ENCODE peak calls at places on chromosomes 12 and 14, in ten cellular contexts. U, O, R, P, H, B, E, V, G and A are unnamed samples.

GRCh38 chr12:68263366-68263765 is 10.0 kb upstream of the IL22 start:
- DNase-seq in V (no peak), O (peak; percentile 65), G (no peak), R (no peak), P (no peak), B (no peak), H (no peak), U (no peak), E (no peak), A (no peak)

GRCh38 chr14:26448181-26448855 is 149.5 kb downstream of the NOVA1 start:
- DNase-seq in P (no peak), U (no peak), G (no peak), H (no peak), R (no peak), O (no peak), B (peak; percentile 7), E (no peak), V (no peak), A (no peak)

GRCh38 chr14:33668066-33668465 is 282.8 kb downstream of the EGLN3 start:
- DNase-seq in P (no peak), E (no peak), H (no peak), B (no peak), V (no peak), G (no peak), O (peak; percentile 53), U (no peak), R (no peak), A (no peak)

GRCh38 chr14:35051796-35052195 is 5.7 kb downstream of the FAM177A1 start:
- DNase-seq in O (peak; percentile 57), R (no peak), H (no peak), V (no peak), B (no peak), P (no peak), G (no peak), E (peak; percentile 23), U (no peak), A (no peak)

GRCh38 chr14:72457641-72458040 is 436.3 kb downstream of the DPF3 start:
- DNase-seq in G (no peak), B (no peak), V (no peak), U (peak; percentile 70), H (no peak), O (peak; percentile 77), P (no peak), E (peak; percentile 38), R (no peak), A (no peak)

GRCh38 chr12:16347391-16348298 is at the start of gene MGST1:
- DNase-seq in V (peak; percentile 21), G (peak; percentile 89), O (peak; percentile 74), B (peak; percentile 85), P (no peak), U (no peak), H (peak; percentile 13), R (peak; percentile 76), E (no peak), A (no peak)

GRCh38 chr12:70721216-70721615 is 84.0 kb upstream of the PTPRB start:
- DNase-seq in H (no peak), E (no peak), U (no peak), G (no peak), V (no peak), R (no peak), P (no peak), O (no peak), B (no peak), A (no peak)

GRCh38 chr14:79044894-79045624 is 874.9 kb downstream of the NRXN3 start:
- DNase-seq in R (no peak), U (peak; percentile 52), P (no peak), H (no peak), G (no peak), E (peak; percentile 21), V (no peak), O (peak; percentile 97), B (no peak), A (no peak)

GRCh38 chr14:25006031-25006430 is 43.9 kb downstream of the STXBP6 start:
- DNase-seq in H (no peak), R (no peak), V (no peak), G (no peak), B (no peak), U (no peak), P (no peak), E (no peak), O (no peak), A (no peak)

GRCh38 chr12:83823386-83824045 is 1089.1 kb downstream of the SLC6A15 start:
- DNase-seq in H (no peak), P (no peak), R (peak; percentile 23), U (no peak), G (peak; percentile 87), E (no peak), O (peak; percentile 9), V (peak; percentile 21), B (peak; percentile 61), A (peak; percentile 16)

GRCh38 chr14:65910108-65910507 is 497.6 kb downstream of the FUT8 start:
- DNase-seq in G (no peak), B (no peak), E (peak; percentile 1), P (no peak), U (peak; percentile 8), V (no peak), H (no peak), O (peak; percentile 41), R (no peak), A (no peak)

GRCh38 chr14:53953002-53953827 is 3.4 kb downstream of the BMP4 start:
- DNase-seq in U (peak; percentile 55), H (peak; percentile 60), G (no peak), R (peak; percentile 64), P (peak; percentile 91), B (peak; percentile 94), E (no peak), V (peak; percentile 75), O (peak; percentile 71), A (peak; percentile 85)

GRCh38 chr12:97837401-97837800 is 374.8 kb downstream of the RMST start:
- DNase-seq in E (no peak), O (peak; percentile 24), G (peak; percentile 16), H (no peak), V (no peak), P (no peak), U (no peak), B (no peak), R (no peak), A (no peak)

GRCh38 chr14:61977217-61977616 is 215.0 kb downstream of the SNAPC1 start:
- DNase-seq in U (no peak), H (no peak), R (no peak), P (no peak), O (peak; percentile 34), E (no peak), B (no peak), G (no peak), V (no peak), A (no peak)

DNA sequence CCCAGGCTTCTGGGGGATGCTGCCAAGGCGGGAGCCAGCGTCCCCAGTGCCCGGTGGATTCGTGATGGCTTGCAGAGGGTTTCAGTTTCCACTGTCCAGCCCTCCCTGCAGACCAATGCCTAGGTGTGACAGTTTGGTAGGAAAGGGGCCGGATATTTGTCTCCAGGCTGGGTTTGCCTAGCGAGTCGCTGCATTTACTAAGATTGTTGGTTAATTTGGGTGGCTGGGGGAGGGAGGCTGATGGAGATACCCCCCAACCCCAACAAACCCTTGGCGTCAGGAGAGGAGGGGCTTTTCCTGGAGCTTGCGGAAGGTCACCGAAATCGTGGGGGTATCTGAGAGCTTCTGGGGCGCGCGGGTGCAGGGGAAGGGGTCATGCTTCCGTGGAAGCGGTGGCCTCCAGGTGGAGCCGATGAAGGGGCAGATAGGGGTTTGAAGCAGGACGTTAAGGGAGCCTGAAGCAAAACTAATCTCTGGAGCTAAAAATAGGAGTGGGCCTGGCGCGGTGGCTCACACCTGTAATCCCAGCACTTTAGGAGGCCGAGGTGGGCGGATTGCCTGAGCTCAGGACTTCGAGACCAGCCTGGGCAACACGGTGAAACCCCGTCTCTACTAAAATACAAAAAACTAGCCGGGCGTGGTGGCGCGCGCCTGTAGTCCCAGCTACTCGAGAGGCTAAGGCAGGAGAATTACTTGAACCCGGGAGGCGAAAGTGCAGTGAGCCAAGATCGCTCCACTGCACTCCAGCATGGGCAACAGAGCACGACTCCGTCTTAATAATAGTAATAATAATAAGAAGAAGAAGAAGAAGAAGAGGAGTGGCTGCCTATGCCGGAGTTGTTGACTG is 1.1 kb upstream of the CDC42BPB start:
- DNase-seq in E (no peak), P (no peak), U (no peak), O (peak; percentile 20), B (peak; percentile 75), G (no peak), V (no peak), H (no peak), R (no peak), A (no peak)
- TF ChIP-seq CTCF in E (no peak), P (no peak), U (no peak), O (no peak), B (no peak), G (no peak), V (no peak), H (no peak), R (no peak), A (no peak)

GRCh38 chr14:104550849-104551728 is 28.5 kb upstream of the C14orf180 start:
- DNase-seq in G (no peak), R (no peak), V (no peak), O (no peak), P (no peak), U (no peak), H (no peak), B (no peak), E (no peak), A (no peak)
- TF ChIP-seq CTCF in G (no peak), R (no peak), V (no peak), O (no peak), P (no peak), U (no peak), H (no peak), B (no peak), E (no peak), A (no peak)

DNA sequence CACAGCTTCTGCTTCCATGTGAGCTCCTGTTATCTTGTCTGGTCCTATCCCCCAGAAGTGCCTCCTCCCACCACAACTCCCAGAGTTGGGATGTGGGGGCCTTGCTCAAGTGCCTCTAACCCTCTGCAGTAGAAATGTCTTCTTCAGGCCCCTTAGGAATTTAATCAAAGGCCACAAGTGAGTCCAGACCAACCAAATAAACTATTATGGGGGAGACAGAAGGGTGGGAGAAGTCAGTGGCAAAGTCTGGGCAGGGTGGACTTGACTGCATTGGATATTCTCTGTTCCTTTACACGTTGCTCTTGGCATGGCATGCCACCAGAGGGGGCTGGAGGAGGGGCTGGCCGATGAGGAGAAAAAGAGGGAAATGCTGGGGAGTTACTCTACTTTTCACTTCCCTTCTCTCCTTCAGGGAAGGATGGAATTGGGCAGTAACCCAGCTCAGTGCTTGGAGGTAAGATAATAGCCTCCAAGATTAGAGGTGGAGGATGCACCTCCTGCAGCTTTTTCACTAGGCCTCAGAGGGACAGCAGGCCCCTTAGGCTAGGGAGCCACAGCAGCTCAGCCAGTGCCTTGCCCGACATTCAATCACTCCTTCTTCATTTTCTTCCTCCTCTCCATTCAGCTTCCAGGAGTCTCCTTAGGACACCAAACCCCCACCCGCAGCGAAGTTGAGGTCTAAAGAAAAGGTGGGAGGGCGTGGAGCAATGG is 1.2 kb upstream of the AP1G2 start:
- DNase-seq in G (peak; percentile 62), U (no peak), E (no peak), O (no peak), R (no peak), V (no peak), B (peak; percentile 59), P (peak; percentile 53), H (no peak), A (no peak)
- TF ChIP-seq CTCF in G (peak; percentile 68), U (peak; percentile 37), E (peak; percentile 27), O (peak; percentile 11), R (peak; percentile 52), V (peak; percentile 17), B (peak; percentile 34), P (no peak), H (no peak), A (peak; percentile 49)

GRCh38 chr14:93115069-93115919 is 431 bp downstream of the ITPK1 start:
- DNase-seq in P (peak; percentile 89), E (no peak), G (peak; percentile 91), H (peak; percentile 71), V (peak; percentile 96), B (peak; percentile 92), U (no peak), R (peak; percentile 69), O (peak; percentile 73), A (peak; percentile 93)
- TF ChIP-seq CTCF in P (peak; percentile 7), E (peak; percentile 3), G (no peak), H (no peak), V (no peak), B (no peak), U (no peak), R (no peak), O (no peak), A (no peak)